ENCODE peak calls at places on chromosomes 5 and 9, in nine cellular contexts. O is spleen, G is fibroblast of villous mesenchyme, I is endothelial cell, U is stomach, A is cardiac fibroblast, H is neural progenitor cell, N is AG04450, F is BJ. S is an unnamed sample.

GRCh38 chr5:72379936-72380335 is 59.8 kb downstream of the PTCD2 start:
- DNase-seq in O (no peak), G (peak), I (no peak), U (no peak), A (peak), H (no peak), N (no peak), F (no peak), S (no peak)

GRCh38 chr9:113516840-113517577 is 53.5 kb downstream of the RGS3 start:
- DNase-seq in O (peak), G (no peak), I (no peak), U (peak), A (no peak), H (peak), N (no peak), F (no peak), S (no peak)

GRCh38 chr9:127876764-127877562 is 512 bp downstream of the AK1 start:
- DNase-seq in O (peak), G (no peak), I (no peak), U (no peak), A (no peak), H (no peak), N (no peak), F (no peak), S (no peak)

GRCh38 chr9:9522406-9522805 is 1090.4 kb downstream of the PTPRD start:
- DNase-seq in O (no peak), G (no peak), I (no peak), U (no peak), A (no peak), H (no peak), N (no peak), F (no peak), S (no peak)

GRCh38 chr5:128304121-128304520 is 220.6 kb downstream of the SLC12A2 start:
- DNase-seq in O (no peak), G (peak), I (no peak), U (no peak), A (peak), H (no peak), N (no peak), F (no peak), S (peak)

GRCh38 chr5:180424094-180424493 is 70.1 kb upstream of the CNOT6 start:
- DNase-seq in O (no peak), G (no peak), I (no peak), U (no peak), A (no peak), H (no peak), N (no peak), F (no peak), S (no peak)

GRCh38 chr5:72347801-72348305 is 27.7 kb downstream of the PTCD2 start:
- DNase-seq in O (no peak), G (peak), I (no peak), U (no peak), A (peak), H (no peak), N (peak), F (peak), S (peak)

GRCh38 chr5:76986828-76987526 is 34.1 kb downstream of the CRHBP start:
- DNase-seq in O (no peak), G (no peak), I (no peak), U (no peak), A (no peak), H (peak), N (no peak), F (no peak), S (no peak)

GRCh38 chr9:119596703-119597102 is 227.5 kb upstream of the BRINP1 start:
- DNase-seq in O (no peak), G (no peak), I (no peak), U (no peak), A (no peak), H (no peak), N (no peak), F (no peak), S (no peak)
- TF ChIP-seq CTCF in O (no peak), G (no peak), I (no peak), U (no peak), A (no peak), H (no peak), N (no peak), F (no peak), S (no peak)

GRCh38 chr5:173056783-173057061 is 570 bp downstream of the CREBRF start:
- DNase-seq in O (no peak), G (no peak), I (peak), U (no peak), A (no peak), H (peak), N (no peak), F (no peak), S (no peak)

GRCh38 chr5:173057062-173057924 is 1.1 kb downstream of the CREBRF start:
- DNase-seq in O (peak), G (peak), I (peak), U (peak), A (peak), H (peak), N (peak), F (peak), S (peak)

GRCh38 chr5:173055722-173055982 is 500 bp upstream of the CREBRF start:
- DNase-seq in O (no peak), G (no peak), I (no peak), U (no peak), A (no peak), H (peak), N (no peak), F (no peak), S (no peak)

GRCh38 chr5:173055042-173055721 is 970 bp upstream of the CREBRF start:
- DNase-seq in O (no peak), G (no peak), I (no peak), U (no peak), A (no peak), H (no peak), N (no peak), F (no peak), S (no peak)

DNA sequence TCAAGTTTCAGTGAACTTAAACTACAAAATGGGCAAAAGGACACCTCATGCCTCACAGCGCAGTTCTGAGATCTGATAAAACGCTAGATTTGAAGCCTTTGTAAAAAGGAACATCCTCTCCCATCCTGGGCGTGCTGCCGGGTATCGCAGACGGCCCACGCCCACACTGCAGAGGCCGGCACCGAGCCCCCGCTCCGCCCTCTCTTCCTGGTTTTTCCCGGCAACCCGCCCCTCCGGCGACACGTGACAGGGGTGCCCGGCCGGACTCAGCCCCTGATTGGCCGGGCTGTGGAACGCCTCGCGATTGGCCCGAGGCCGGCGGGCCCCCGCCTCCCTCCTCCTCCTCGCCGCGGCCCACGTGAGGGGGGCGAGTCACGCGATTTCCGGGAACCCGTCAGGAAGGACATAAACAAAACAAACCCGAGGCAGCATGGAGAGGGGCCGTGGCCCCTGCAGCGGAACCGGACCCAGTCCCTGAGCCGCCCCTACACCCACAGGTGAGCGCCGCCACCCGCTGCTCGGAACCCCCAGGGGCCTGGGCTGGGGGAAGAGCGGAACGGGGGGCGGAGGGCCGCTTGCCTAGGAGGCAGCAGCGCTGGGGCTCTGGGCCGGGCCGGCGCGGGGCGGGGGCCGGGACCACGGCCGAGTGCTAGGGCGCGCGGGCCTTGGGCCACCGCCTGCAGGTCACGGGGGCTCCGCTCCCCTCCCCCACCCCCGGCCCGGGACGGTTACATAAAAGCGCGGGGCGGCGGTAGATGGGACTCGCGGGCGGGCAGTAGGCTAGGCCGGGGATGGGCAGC is at the start of gene CREBRF:
- DNase-seq in O (peak), G (peak), I (peak), U (peak), A (peak), H (peak), N (peak), F (peak), S (peak)
- TF ChIP-seq CTCF in O (no peak), G (no peak), I (no peak), U (no peak), A (no peak), H (no peak), N (no peak), F (no peak), S (no peak)

GRCh38 chr9:80175286-80175906 is 603.6 kb downstream of the TLE4 start:
- DNase-seq in O (no peak), G (peak), I (no peak), U (peak), A (peak), H (peak), N (no peak), F (no peak), S (peak)
- TF ChIP-seq CTCF in O (peak), G (peak), I (peak), U (peak), A (peak), H (peak), N (peak), F (peak), S (peak)

GRCh38 chr5:149438281-149438680 is 59.2 kb upstream of the IL17B start:
- DNase-seq in O (no peak), G (no peak), I (no peak), U (no peak), A (no peak), H (no peak), N (no peak), F (no peak), S (no peak)

GRCh38 chr5:149441986-149442385 is 62.9 kb upstream of the IL17B start:
- DNase-seq in O (no peak), G (no peak), I (no peak), U (no peak), A (no peak), H (no peak), N (no peak), F (no peak), S (no peak)

GRCh38 chr5:149441194-149441753 is 62.2 kb upstream of the IL17B start:
- DNase-seq in O (no peak), G (no peak), I (no peak), U (no peak), A (no peak), H (no peak), N (no peak), F (no peak), S (no peak)

GRCh38 chr5:149438711-149439132 is 59.6 kb upstream of the IL17B start:
- DNase-seq in O (no peak), G (no peak), I (no peak), U (no peak), A (no peak), H (no peak), N (no peak), F (no peak), S (no peak)

DNA sequence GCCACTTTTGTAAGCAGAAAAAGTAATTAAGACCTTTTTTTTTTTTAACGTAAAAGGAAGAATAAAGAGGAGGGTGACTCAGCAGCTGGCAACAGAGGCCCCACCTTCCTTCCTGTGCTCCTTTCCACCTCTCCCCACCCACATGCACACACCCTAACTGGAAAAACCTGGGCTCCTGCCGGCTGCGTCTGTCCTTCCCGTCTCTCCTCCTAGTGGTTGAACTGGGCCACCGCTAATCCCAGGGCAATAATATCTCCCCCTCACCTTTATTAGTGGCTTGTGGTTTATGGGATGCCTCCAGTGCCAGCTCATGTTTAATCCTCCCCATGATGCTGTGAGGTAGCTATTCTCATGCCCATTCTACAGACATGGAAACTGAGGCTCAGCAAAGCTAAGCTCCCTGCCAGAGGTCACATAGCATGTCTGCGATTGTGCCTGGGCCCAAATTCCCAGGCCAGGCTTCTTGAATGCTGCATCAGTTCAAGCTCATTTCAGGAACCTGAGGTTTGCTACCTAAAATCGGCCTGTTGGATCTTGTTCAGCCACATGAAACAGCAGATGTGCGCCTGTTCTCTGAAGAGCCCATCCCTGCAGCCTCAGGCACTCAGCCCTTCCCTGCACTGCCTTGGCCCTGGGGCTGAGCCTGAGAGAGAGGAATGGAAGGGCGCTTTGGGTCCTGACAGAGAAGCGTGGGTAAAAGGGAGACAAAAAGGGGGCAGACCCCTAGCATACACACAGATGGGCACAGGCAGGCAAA is 61.0 kb upstream of the IL17B start:
- DNase-seq in O (no peak), G (no peak), I (peak), U (peak), A (peak), H (peak), N (no peak), F (no peak), S (no peak)
- TF ChIP-seq CTCF in O (peak), G (peak), I (peak), U (peak), A (peak), H (peak), N (peak), F (peak), S (peak)

DNA sequence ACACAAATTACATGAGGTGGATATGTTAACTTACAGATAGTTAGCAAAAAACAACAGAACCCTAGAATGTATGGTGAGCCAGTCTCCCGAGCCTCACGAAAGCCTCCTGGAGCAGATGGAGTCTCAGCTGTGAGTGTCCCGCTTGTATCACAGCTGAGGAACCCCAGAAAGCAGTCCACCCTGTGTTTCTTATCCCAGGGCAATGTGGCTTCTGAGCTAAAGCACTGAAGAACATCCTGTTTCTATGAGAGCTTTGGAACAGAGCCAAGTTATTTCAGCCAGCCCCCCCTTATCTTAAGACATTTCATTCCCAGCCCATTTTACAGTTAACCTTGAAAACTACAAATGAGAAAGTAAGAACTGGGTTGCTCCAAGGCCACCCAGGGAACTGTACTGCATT is 1220.9 kb upstream of the CDH6 start:
- DNase-seq in O (no peak), G (no peak), I (no peak), U (no peak), A (no peak), H (no peak), N (no peak), F (no peak), S (no peak)
- TF ChIP-seq CTCF in O (no peak), G (no peak), I (no peak), U (no peak), A (no peak), H (no peak), N (no peak), F (no peak), S (no peak)

GRCh38 chr5:141362719-141363118 is 1.2 kb upstream of the PCDHGA5 start:
- DNase-seq in O (no peak), G (no peak), I (no peak), U (no peak), A (no peak), H (no peak), N (no peak), F (no peak), S (no peak)

GRCh38 chr5:141356133-141356532 is 1.3 kb downstream of the PCDHGA4 start:
- DNase-seq in O (no peak), G (no peak), I (no peak), U (no peak), A (no peak), H (no peak), N (no peak), F (no peak), S (no peak)

GRCh38 chr5:141360685-141361084 is 891 bp downstream of the PCDHGB2 start:
- DNase-seq in O (no peak), G (no peak), I (no peak), U (no peak), A (no peak), H (no peak), N (no peak), F (no peak), S (no peak)

GRCh38 chr5:141356950-141357349 is 2.1 kb downstream of the PCDHGA4 start:
- DNase-seq in O (no peak), G (no peak), I (no peak), U (no peak), A (no peak), H (no peak), N (no peak), F (no peak), S (no peak)

GRCh38 chr5:141359790-141360426 is at the start of gene PCDHGB2:
- DNase-seq in O (no peak), G (peak), I (peak), U (no peak), A (peak), H (peak), N (no peak), F (no peak), S (no peak)
- TF ChIP-seq CTCF in O (peak), G (peak), I (peak), U (no peak), A (peak), H (peak), N (peak), F (peak), S (peak)

DNA sequence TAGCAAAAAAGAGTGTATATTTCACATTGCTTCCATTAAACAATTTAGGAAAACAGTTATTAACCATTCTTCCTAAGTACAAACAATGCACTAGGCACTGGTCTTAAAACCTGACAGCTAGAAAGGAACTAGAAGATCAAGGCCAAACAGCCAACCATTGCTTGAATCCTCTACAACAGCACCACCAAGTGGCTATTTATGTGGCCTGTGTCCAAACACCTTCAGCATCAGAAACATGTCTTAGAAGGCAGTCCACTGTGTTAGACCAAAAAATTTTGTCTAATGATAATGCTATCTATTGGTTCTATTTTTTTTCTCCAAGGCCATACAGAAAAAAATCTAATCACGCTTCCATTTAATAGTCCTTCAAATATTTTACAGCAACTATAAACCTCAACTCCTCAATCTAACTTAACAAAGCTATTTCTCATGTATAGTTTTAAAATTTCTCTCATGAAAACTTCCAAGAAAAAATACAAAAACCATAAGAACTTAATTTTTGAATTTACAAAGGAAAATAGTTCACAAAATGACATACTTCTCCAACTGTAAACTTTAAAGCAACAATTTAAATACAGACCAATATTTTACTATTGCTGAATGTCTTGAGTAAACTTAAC is 36.1 kb downstream of the CAAP1 start:
- DNase-seq in O (no peak), G (peak), I (peak), U (no peak), A (peak), H (peak), N (no peak), F (no peak), S (peak)
- TF ChIP-seq CTCF in O (peak), G (peak), I (peak), U (peak), A (peak), H (peak), N (peak), F (peak), S (peak)

S was measured in AG09309.